ENCODE peak calls at places on chromosomes 1 and 21, in nine cellular contexts. One of them, this sample, is unnamed.
A peak's percentile ranks its signal among the peaks of the same experiment; 100 is the strongest.

GRCh38 chr1:159250817-159251216 is 46.1 kb downstream of the ACKR1 start:
- DNase-seq in frontal cortex: no peak
- DNase-seq in BJ: no peak
- DNase-seq in GM12878: no peak
- DNase-seq in kidney: peak; percentile 9
- DNase-seq in hepatic stellate cell: no peak
- DNase-seq in C1 segment of cervical spinal cord: no peak
- DNase-seq in cardiac muscle cell: peak; percentile 20
- DNase-seq in effector CD8-positive, alpha-beta T cell: no peak
- DNase-seq in this sample: no peak

GRCh38 chr1:37478890-37479254 is 4.5 kb downstream of the ZC3H12A start:
- DNase-seq in cardiac muscle cell: peak; percentile 74
- DNase-seq in hepatic stellate cell: no peak
- DNase-seq in frontal cortex: no peak
- DNase-seq in BJ: no peak
- DNase-seq in C1 segment of cervical spinal cord: no peak
- DNase-seq in GM12878: no peak
- DNase-seq in kidney: no peak
- DNase-seq in effector CD8-positive, alpha-beta T cell: no peak
- DNase-seq in this sample: no peak

GRCh38 chr1:101653482-101653946 is 343.2 kb downstream of the OLFM3 start:
- DNase-seq in kidney: no peak
- DNase-seq in effector CD8-positive, alpha-beta T cell: no peak
- DNase-seq in cardiac muscle cell: peak; percentile 20
- DNase-seq in C1 segment of cervical spinal cord: no peak
- DNase-seq in hepatic stellate cell: no peak
- DNase-seq in GM12878: no peak
- DNase-seq in BJ: no peak
- DNase-seq in frontal cortex: no peak
- DNase-seq in this sample: no peak

GRCh38 chr1:77468556-77468955 is 186.7 kb downstream of the AK5 start:
- DNase-seq in cardiac muscle cell: no peak
- DNase-seq in effector CD8-positive, alpha-beta T cell: no peak
- DNase-seq in kidney: no peak
- DNase-seq in frontal cortex: no peak
- DNase-seq in BJ: no peak
- DNase-seq in hepatic stellate cell: no peak
- DNase-seq in C1 segment of cervical spinal cord: no peak
- DNase-seq in GM12878: no peak
- DNase-seq in this sample: no peak

GRCh38 chr1:224054012-224054411 is 59.9 kb upstream of the FBXO28 start:
- DNase-seq in effector CD8-positive, alpha-beta T cell: no peak
- DNase-seq in BJ: no peak
- DNase-seq in C1 segment of cervical spinal cord: no peak
- DNase-seq in frontal cortex: no peak
- DNase-seq in hepatic stellate cell: no peak
- DNase-seq in kidney: no peak
- DNase-seq in cardiac muscle cell: no peak
- DNase-seq in GM12878: no peak
- DNase-seq in this sample: no peak

GRCh38 chr1:59568158-59568935 is 246.4 kb upstream of the HOOK1 start:
- DNase-seq in C1 segment of cervical spinal cord: no peak
- DNase-seq in frontal cortex: no peak
- DNase-seq in effector CD8-positive, alpha-beta T cell: no peak
- DNase-seq in BJ: no peak
- DNase-seq in cardiac muscle cell: peak; percentile 25
- DNase-seq in hepatic stellate cell: no peak
- DNase-seq in kidney: no peak
- DNase-seq in GM12878: no peak
- DNase-seq in this sample: no peak

GRCh38 chr1:32775640-32776337 is 41.4 kb downstream of the YARS1 start:
- DNase-seq in effector CD8-positive, alpha-beta T cell: no peak
- DNase-seq in frontal cortex: no peak
- DNase-seq in kidney: peak; percentile 31
- DNase-seq in GM12878: no peak
- DNase-seq in hepatic stellate cell: no peak
- DNase-seq in cardiac muscle cell: no peak
- DNase-seq in BJ: no peak
- DNase-seq in C1 segment of cervical spinal cord: no peak
- DNase-seq in this sample: no peak

GRCh38 chr1:153567621-153568366 is 2.1 kb upstream of the S100A2 start:
- DNase-seq in kidney: peak; percentile 81
- DNase-seq in GM12878: no peak
- DNase-seq in cardiac muscle cell: no peak
- DNase-seq in frontal cortex: no peak
- DNase-seq in BJ: no peak
- DNase-seq in C1 segment of cervical spinal cord: no peak
- DNase-seq in hepatic stellate cell: no peak
- DNase-seq in effector CD8-positive, alpha-beta T cell: no peak
- DNase-seq in this sample: no peak

GRCh38 chr1:220013497-220013896 is 32.8 kb downstream of the EPRS1 start:
- DNase-seq in GM12878: no peak
- DNase-seq in cardiac muscle cell: peak; percentile 40
- DNase-seq in BJ: no peak
- DNase-seq in kidney: no peak
- DNase-seq in frontal cortex: no peak
- DNase-seq in C1 segment of cervical spinal cord: no peak
- DNase-seq in effector CD8-positive, alpha-beta T cell: no peak
- DNase-seq in hepatic stellate cell: no peak
- DNase-seq in this sample: no peak

GRCh38 chr1:225437710-225438437 is 10.0 kb upstream of the LBR start:
- DNase-seq in GM12878: no peak
- DNase-seq in BJ: no peak
- DNase-seq in effector CD8-positive, alpha-beta T cell: no peak
- DNase-seq in cardiac muscle cell: peak; percentile 74
- DNase-seq in frontal cortex: no peak
- DNase-seq in C1 segment of cervical spinal cord: no peak
- DNase-seq in hepatic stellate cell: peak; percentile 55
- DNase-seq in kidney: no peak
- DNase-seq in this sample: no peak

GRCh38 chr1:31372961-31373896 is at the start of gene FABP3:
- DNase-seq in C1 segment of cervical spinal cord: peak; percentile 79
- DNase-seq in GM12878: no peak
- DNase-seq in hepatic stellate cell: peak; percentile 73
- DNase-seq in frontal cortex: peak; percentile 50
- DNase-seq in BJ: no peak
- DNase-seq in effector CD8-positive, alpha-beta T cell: no peak
- DNase-seq in kidney: peak; percentile 94
- DNase-seq in cardiac muscle cell: peak; percentile 60
- DNase-seq in this sample: no peak

GRCh38 chr1:11788549-11789053 is 17.2 kb downstream of the MTHFR start:
- DNase-seq in BJ: no peak
- DNase-seq in effector CD8-positive, alpha-beta T cell: no peak
- DNase-seq in kidney: no peak
- DNase-seq in hepatic stellate cell: no peak
- DNase-seq in cardiac muscle cell: no peak
- DNase-seq in GM12878: no peak
- DNase-seq in frontal cortex: no peak
- DNase-seq in C1 segment of cervical spinal cord: no peak
- DNase-seq in this sample: no peak

GRCh38 chr1:33182452-33182851 is 609 bp upstream of the TRIM62 start:
- DNase-seq in frontal cortex: no peak
- DNase-seq in cardiac muscle cell: peak; percentile 75
- DNase-seq in BJ: no peak
- DNase-seq in hepatic stellate cell: no peak
- DNase-seq in GM12878: no peak
- DNase-seq in C1 segment of cervical spinal cord: no peak
- DNase-seq in kidney: no peak
- DNase-seq in effector CD8-positive, alpha-beta T cell: no peak
- DNase-seq in this sample: no peak

GRCh38 chr1:168957818-168958217 is 148.7 kb upstream of the ATP1B1 start:
- DNase-seq in BJ: no peak
- DNase-seq in effector CD8-positive, alpha-beta T cell: no peak
- DNase-seq in hepatic stellate cell: no peak
- DNase-seq in frontal cortex: no peak
- DNase-seq in cardiac muscle cell: no peak
- DNase-seq in C1 segment of cervical spinal cord: no peak
- DNase-seq in kidney: no peak
- DNase-seq in GM12878: no peak
- DNase-seq in this sample: no peak

GRCh38 chr1:150692720-150693119 is 4.2 kb downstream of the GOLPH3L start:
- DNase-seq in kidney: no peak
- DNase-seq in GM12878: no peak
- DNase-seq in frontal cortex: no peak
- DNase-seq in BJ: no peak
- DNase-seq in hepatic stellate cell: no peak
- DNase-seq in effector CD8-positive, alpha-beta T cell: no peak
- DNase-seq in cardiac muscle cell: no peak
- DNase-seq in C1 segment of cervical spinal cord: no peak
- DNase-seq in this sample: no peak

GRCh38 chr1:44655609-44656008 is 18.7 kb downstream of the TMEM53 start:
- DNase-seq in cardiac muscle cell: peak; percentile 17
- DNase-seq in GM12878: no peak
- DNase-seq in hepatic stellate cell: peak; percentile 58
- DNase-seq in kidney: no peak
- DNase-seq in effector CD8-positive, alpha-beta T cell: no peak
- DNase-seq in C1 segment of cervical spinal cord: no peak
- DNase-seq in BJ: no peak
- DNase-seq in frontal cortex: no peak
- DNase-seq in this sample: no peak

GRCh38 chr1:84782311-84782771 is 92.1 kb upstream of the SSX2IP start:
- DNase-seq in C1 segment of cervical spinal cord: no peak
- DNase-seq in BJ: no peak
- DNase-seq in kidney: peak; percentile 76
- DNase-seq in hepatic stellate cell: peak; percentile 71
- DNase-seq in cardiac muscle cell: peak; percentile 77
- DNase-seq in GM12878: no peak
- DNase-seq in frontal cortex: no peak
- DNase-seq in effector CD8-positive, alpha-beta T cell: peak; percentile 71
- DNase-seq in this sample: peak; percentile 64

GRCh38 chr1:224747578-224747977 is 131.5 kb downstream of the CNIH3 start:
- DNase-seq in BJ: no peak
- DNase-seq in cardiac muscle cell: peak; percentile 63
- DNase-seq in effector CD8-positive, alpha-beta T cell: no peak
- DNase-seq in C1 segment of cervical spinal cord: no peak
- DNase-seq in GM12878: no peak
- DNase-seq in hepatic stellate cell: no peak
- DNase-seq in frontal cortex: no peak
- DNase-seq in kidney: no peak
- DNase-seq in this sample: no peak

GRCh38 chr1:147109041-147109440 is 63.2 kb downstream of the PRKAB2 start:
- DNase-seq in C1 segment of cervical spinal cord: no peak
- DNase-seq in frontal cortex: no peak
- DNase-seq in BJ: no peak
- DNase-seq in effector CD8-positive, alpha-beta T cell: no peak
- DNase-seq in kidney: no peak
- DNase-seq in cardiac muscle cell: no peak
- DNase-seq in hepatic stellate cell: no peak
- DNase-seq in GM12878: peak; percentile 2
- DNase-seq in this sample: no peak

GRCh38 chr1:244254467-244254866 is 197.2 kb downstream of the ADSS2 start:
- DNase-seq in C1 segment of cervical spinal cord: no peak
- DNase-seq in frontal cortex: no peak
- DNase-seq in kidney: no peak
- DNase-seq in effector CD8-positive, alpha-beta T cell: no peak
- DNase-seq in cardiac muscle cell: no peak
- DNase-seq in BJ: no peak
- DNase-seq in hepatic stellate cell: no peak
- DNase-seq in GM12878: no peak
- DNase-seq in this sample: no peak

GRCh38 chr21:43740497-43741156 is 21.7 kb downstream of the PDXK start:
- DNase-seq in cardiac muscle cell: peak; percentile 53
- DNase-seq in frontal cortex: peak; percentile 67
- DNase-seq in C1 segment of cervical spinal cord: peak; percentile 10
- DNase-seq in BJ: no peak
- DNase-seq in kidney: no peak
- DNase-seq in effector CD8-positive, alpha-beta T cell: no peak
- DNase-seq in hepatic stellate cell: peak; percentile 58
- DNase-seq in GM12878: no peak
- DNase-seq in this sample: no peak

GRCh38 chr1:109721046-109721445 is 9.0 kb downstream of the GSTM5 start:
- DNase-seq in frontal cortex: no peak
- DNase-seq in C1 segment of cervical spinal cord: no peak
- DNase-seq in kidney: no peak
- DNase-seq in BJ: no peak
- DNase-seq in GM12878: no peak
- DNase-seq in hepatic stellate cell: no peak
- DNase-seq in cardiac muscle cell: peak; percentile 72
- DNase-seq in effector CD8-positive, alpha-beta T cell: no peak
- DNase-seq in this sample: no peak

GRCh38 chr1:169804941-169805340 is 10.2 kb upstream of the METTL18 start:
- DNase-seq in C1 segment of cervical spinal cord: no peak
- DNase-seq in effector CD8-positive, alpha-beta T cell: no peak
- DNase-seq in cardiac muscle cell: no peak
- DNase-seq in GM12878: no peak
- DNase-seq in kidney: no peak
- DNase-seq in hepatic stellate cell: no peak
- DNase-seq in frontal cortex: no peak
- DNase-seq in BJ: no peak
- DNase-seq in this sample: no peak

GRCh38 chr1:60345049-60345448 is 271.5 kb upstream of the C1orf87 start:
- DNase-seq in BJ: no peak
- DNase-seq in C1 segment of cervical spinal cord: no peak
- DNase-seq in kidney: no peak
- DNase-seq in GM12878: no peak
- DNase-seq in cardiac muscle cell: no peak
- DNase-seq in hepatic stellate cell: no peak
- DNase-seq in effector CD8-positive, alpha-beta T cell: no peak
- DNase-seq in frontal cortex: no peak
- DNase-seq in this sample: no peak

GRCh38 chr1:156751724-156752481 is 428 bp upstream of the HDGF start:
- DNase-seq in GM12878: peak; percentile 82
- DNase-seq in BJ: peak; percentile 66
- DNase-seq in cardiac muscle cell: peak; percentile 98
- DNase-seq in frontal cortex: peak; percentile 98
- DNase-seq in C1 segment of cervical spinal cord: peak; percentile 97
- DNase-seq in effector CD8-positive, alpha-beta T cell: peak; percentile 95
- DNase-seq in kidney: peak; percentile 99
- DNase-seq in hepatic stellate cell: peak; percentile 93
- DNase-seq in this sample: peak; percentile 87

GRCh38 chr1:116710326-116711060 is 43.0 kb upstream of the IGSF3 start:
- DNase-seq in cardiac muscle cell: no peak
- DNase-seq in GM12878: no peak
- DNase-seq in hepatic stellate cell: no peak
- DNase-seq in C1 segment of cervical spinal cord: no peak
- DNase-seq in BJ: no peak
- DNase-seq in frontal cortex: no peak
- DNase-seq in kidney: no peak
- DNase-seq in effector CD8-positive, alpha-beta T cell: no peak
- DNase-seq in this sample: no peak

GRCh38 chr1:183275322-183275721 is 89.3 kb downstream of the LAMC2 start:
- DNase-seq in hepatic stellate cell: no peak
- DNase-seq in frontal cortex: no peak
- DNase-seq in GM12878: no peak
- DNase-seq in cardiac muscle cell: no peak
- DNase-seq in kidney: no peak
- DNase-seq in effector CD8-positive, alpha-beta T cell: no peak
- DNase-seq in C1 segment of cervical spinal cord: no peak
- DNase-seq in BJ: no peak
- DNase-seq in this sample: no peak

GRCh38 chr1:48947761-48948537 is 171.3 kb upstream of the BEND5 start:
- DNase-seq in hepatic stellate cell: no peak
- DNase-seq in frontal cortex: no peak
- DNase-seq in C1 segment of cervical spinal cord: no peak
- DNase-seq in GM12878: no peak
- DNase-seq in BJ: no peak
- DNase-seq in kidney: no peak
- DNase-seq in cardiac muscle cell: no peak
- DNase-seq in effector CD8-positive, alpha-beta T cell: no peak
- DNase-seq in this sample: no peak

GRCh38 chr1:183543619-183544204 is 46.5 kb downstream of the NCF2 start:
- DNase-seq in effector CD8-positive, alpha-beta T cell: no peak
- DNase-seq in hepatic stellate cell: peak; percentile 37
- DNase-seq in C1 segment of cervical spinal cord: peak; percentile 35
- DNase-seq in cardiac muscle cell: peak; percentile 79
- DNase-seq in kidney: no peak
- DNase-seq in BJ: peak; percentile 19
- DNase-seq in frontal cortex: no peak
- DNase-seq in GM12878: peak; percentile 19
- DNase-seq in this sample: no peak

GRCh38 chr1:104073463-104073902 is 323.8 kb downstream of the AMY1C start:
- DNase-seq in effector CD8-positive, alpha-beta T cell: no peak
- DNase-seq in kidney: peak; percentile 58
- DNase-seq in C1 segment of cervical spinal cord: no peak
- DNase-seq in GM12878: no peak
- DNase-seq in cardiac muscle cell: peak; percentile 1
- DNase-seq in frontal cortex: no peak
- DNase-seq in BJ: no peak
- DNase-seq in hepatic stellate cell: no peak
- DNase-seq in this sample: no peak

GRCh38 chr21:42037943-42038342 is 27.8 kb upstream of the ZBTB21 start:
- DNase-seq in frontal cortex: no peak
- DNase-seq in C1 segment of cervical spinal cord: no peak
- DNase-seq in hepatic stellate cell: no peak
- DNase-seq in kidney: peak; percentile 50
- DNase-seq in cardiac muscle cell: no peak
- DNase-seq in effector CD8-positive, alpha-beta T cell: no peak
- DNase-seq in GM12878: no peak
- DNase-seq in BJ: no peak
- DNase-seq in this sample: no peak

This sample was measured in activated naive CD4-positive, alpha-beta T cell.